ENCODE peak calls at places on chromosomes 12 and 14, in nine cellular contexts. V is CD8-positive, alpha-beta T cell; Z is gastrocnemius medialis; S is uterus; L is OCI-LY7; U is psoas muscle; I is Peyer's patch; R is endodermal cell; Q is stomach. M is an unnamed sample.

GRCh38 chr14:80212025-80212402 is 710 bp upstream of the DIO2 start:
- DNase-seq in V (no peak), Z (no peak), S (no peak), Q (no peak), R (peak; percentile 53), U (no peak), I (no peak), L (no peak), M (no peak)

GRCh38 chr14:105989746-105990302 is 463.4 kb downstream of the TMEM121 start:
- DNase-seq in U (no peak), Z (no peak), L (no peak), V (no peak), I (no peak), Q (no peak), R (no peak), S (no peak), M (no peak)

GRCh38 chr14:105092124-105092911 is 27.1 kb upstream of the GPR132 start:
- DNase-seq in Q (peak; percentile 46), I (peak; percentile 88), L (no peak), R (peak; percentile 71), Z (no peak), S (peak; percentile 39), U (no peak), V (no peak), M (peak; percentile 27)

GRCh38 chr14:55794655-55795583 is 214.9 kb downstream of the KTN1 start:
- DNase-seq in U (no peak), V (no peak), Q (no peak), L (no peak), S (no peak), I (no peak), Z (no peak), R (no peak), M (no peak)

GRCh38 chr12:108519558-108519957 is 4.5 kb downstream of the FICD start:
- DNase-seq in U (no peak), I (no peak), Q (no peak), R (peak; percentile 86), S (no peak), Z (no peak), L (peak; percentile 32), V (no peak), M (no peak)

GRCh38 chr12:8048906-8049305 is 16.4 kb downstream of the FOXJ2 start:
- DNase-seq in Z (no peak), I (no peak), S (no peak), V (no peak), Q (no peak), L (no peak), U (no peak), R (no peak), M (no peak)

GRCh38 chr14:74546416-74546815 is 52.9 kb downstream of the ISCA2 start:
- DNase-seq in L (no peak), Z (no peak), V (no peak), U (peak; percentile 37), I (no peak), S (no peak), R (no peak), Q (no peak), M (no peak)

GRCh38 chr12:3976351-3976938 is 103.2 kb upstream of the PARP11 start:
- DNase-seq in U (no peak), I (no peak), Z (no peak), S (no peak), Q (no peak), L (no peak), V (peak; percentile 26), R (no peak), M (no peak)

GRCh38 chr12:111596985-111597730 is 2.0 kb downstream of the ATXN2 start:
- DNase-seq in R (peak; percentile 82), Z (peak; percentile 13), U (peak; percentile 71), V (peak; percentile 22), I (peak; percentile 68), S (peak; percentile 35), Q (peak; percentile 65), L (peak; percentile 59), M (peak; percentile 50)

GRCh38 chr14:92472860-92473259 is 40.7 kb upstream of the RIN3 start:
- DNase-seq in Q (no peak), U (no peak), Z (no peak), L (no peak), S (no peak), I (no peak), V (no peak), R (no peak), M (no peak)
- H3K27ac ChIP-seq in Q (peak overlapping the region; percentile 13), U (peak overlapping the region; percentile 6), Z (peak overlapping the region; percentile 53), L (no peak overlapping the region), S (no peak overlapping the region), I (no peak overlapping the region), V (no peak overlapping the region), R (no peak overlapping the region), M (no peak overlapping the region)

GRCh38 chr12:90520002-90520734 is 434.8 kb downstream of the CCER1 start:
- DNase-seq in U (no peak), L (no peak), Q (no peak), R (no peak), S (no peak), I (no peak), V (no peak), Z (no peak), M (no peak)
- H3K27ac ChIP-seq in U (no peak overlapping the region), L (no peak overlapping the region), Q (no peak overlapping the region), R (no peak overlapping the region), S (no peak overlapping the region), I (no peak overlapping the region), V (no peak overlapping the region), Z (no peak overlapping the region), M (no peak overlapping the region)

GRCh38 chr14:72801381-72801812 is 92.5 kb downstream of the DPF3 start:
- DNase-seq in V (no peak), L (no peak), U (no peak), Z (peak; percentile 23), I (no peak), R (no peak), Q (no peak), S (no peak), M (no peak)
- H3K27ac ChIP-seq in V (no peak overlapping the region), L (no peak overlapping the region), U (peak overlapping the region; percentile 89), Z (peak overlapping the region; percentile 89), I (no peak overlapping the region), R (no peak overlapping the region), Q (no peak overlapping the region), S (no peak overlapping the region), M (peak overlapping the region; percentile 29)

GRCh38 chr12:17642340-17642650 is 447.7 kb downstream of the RERGL start:
- DNase-seq in L (no peak), R (no peak), S (no peak), Q (no peak), U (no peak), Z (no peak), I (no peak), V (no peak), M (no peak)
- H3K27ac ChIP-seq in L (no peak overlapping the region), R (no peak overlapping the region), S (no peak overlapping the region), Q (no peak overlapping the region), U (no peak overlapping the region), Z (no peak overlapping the region), I (no peak overlapping the region), V (no peak overlapping the region), M (no peak overlapping the region)

GRCh38 chr12:70080577-70080976 is 162.7 kb upstream of the CNOT2 start:
- DNase-seq in L (no peak), I (no peak), U (no peak), S (no peak), Q (no peak), R (no peak), V (no peak), Z (no peak), M (no peak)
- H3K27ac ChIP-seq in L (no peak overlapping the region), I (no peak overlapping the region), U (no peak overlapping the region), S (no peak overlapping the region), Q (no peak overlapping the region), R (no peak overlapping the region), V (no peak overlapping the region), Z (no peak overlapping the region), M (no peak overlapping the region)

M was measured in dorsolateral prefrontal cortex.